ENCODE peak calls at places on chromosomes 13 and 19, in four cellular contexts. P is adrenal gland, J is breast epithelium, Y is IMR-90. V is an unnamed sample.

GRCh38 chr13:95607363-95607762 is 37.1 kb downstream of the DZIP1 start:
- DNase-seq in P (no peak), J (no peak), Y (peak; percentile 64), V (no peak)

GRCh38 chr19:33290082-33290815 is 12.1 kb downstream of the CEBPA start:
- DNase-seq in P (no peak), J (no peak), Y (no peak), V (no peak)

GRCh38 chr19:14505488-14506239 is 9.7 kb upstream of the GIPC1 start:
- DNase-seq in P (peak; percentile 55), J (peak; percentile 73), Y (peak; percentile 76), V (peak; percentile 90)

GRCh38 chr13:112240076-112240475 is 136.1 kb upstream of the SPACA7 start:
- DNase-seq in P (no peak), J (no peak), Y (no peak), V (no peak)

GRCh38 chr13:40483601-40484000 is 182.8 kb downstream of the FOXO1 start:
- DNase-seq in P (no peak), J (no peak), Y (no peak), V (no peak)

GRCh38 chr13:32863596-32863995 is 152.6 kb upstream of the KL start:
- DNase-seq in P (no peak), J (no peak), Y (no peak), V (no peak)

GRCh38 chr13:32838985-32839384 is 177.2 kb upstream of the KL start:
- DNase-seq in P (no peak), J (peak; percentile 18), Y (peak; percentile 59), V (no peak)

GRCh38 chr13:67117010-67117550 is 113.1 kb downstream of the PCDH9 start:
- DNase-seq in P (no peak), J (no peak), Y (no peak), V (no peak)

GRCh38 chr19:33823341-33823740 is 26.7 kb downstream of the KCTD15 start:
- DNase-seq in P (no peak), J (no peak), Y (no peak), V (peak; percentile 31)

GRCh38 chr13:60379837-60380236 is 17.2 kb upstream of the TDRD3 start:
- DNase-seq in P (no peak), J (no peak), Y (no peak), V (no peak)

GRCh38 chr19:55641376-55642152 is 762 bp downstream of the ZNF580 start:
- DNase-seq in P (peak; percentile 36), J (no peak), Y (peak; percentile 18), V (no peak)

GRCh38 chr13:19845758-19846157 is 17.7 kb downstream of the ZMYM5 start:
- DNase-seq in P (peak; percentile 65), J (no peak), Y (peak; percentile 99), V (no peak)

GRCh38 chr19:45136507-45137178 is 24.1 kb downstream of the NKPD1 start:
- DNase-seq in P (no peak), J (no peak), Y (no peak), V (no peak)

GRCh38 chr19:58044886-58045285 is 11.1 kb downstream of the ZSCAN1 start:
- DNase-seq in P (no peak), J (no peak), Y (no peak), V (no peak)

GRCh38 chr13:23681253-23681652 is 111.0 kb downstream of the TNFRSF19 start:
- DNase-seq in P (no peak), J (no peak), Y (peak; percentile 91), V (no peak)

GRCh38 chr19:4052993-4053422 is 13.7 kb downstream of the ZBTB7A start:
- DNase-seq in P (no peak), J (no peak), Y (no peak), V (no peak)

GRCh38 chr13:33721719-33722118 is 96.2 kb upstream of the RFC3 start:
- DNase-seq in P (no peak), J (no peak), Y (peak; percentile 62), V (no peak)

GRCh38 chr13:90008707-90009149 is 1338.8 kb upstream of the MIR17HG start:
- DNase-seq in P (no peak), J (no peak), Y (no peak), V (no peak)

GRCh38 chr19:279656-280055 is 11.5 kb downstream of the PLPP2 start:
- DNase-seq in P (no peak), J (no peak), Y (no peak), V (peak; percentile 80)

GRCh38 chr19:44164673-44165512 is at the start of gene ZNF226:
- DNase-seq in P (peak; percentile 97), J (peak; percentile 94), Y (peak; percentile 99), V (peak; percentile 96)

GRCh38 chr19:16066611-16067104 is 9.6 kb upstream of the TPM4 start:
- DNase-seq in P (peak; percentile 50), J (no peak), Y (peak; percentile 76), V (no peak)

GRCh38 chr19:39124136-39124764 is 1.3 kb upstream of the PAK4 start:
- DNase-seq in P (no peak), J (no peak), Y (no peak), V (no peak)

GRCh38 chr19:18068395-18068794 is 18.3 kb downstream of the IL12RB1 start:
- DNase-seq in P (no peak), J (no peak), Y (no peak), V (no peak)

GRCh38 chr19:4640247-4641000 is 1.1 kb downstream of the TNFAIP8L1 start:
- DNase-seq in P (no peak), J (no peak), Y (no peak), V (no peak)

GRCh38 chr13:50153888-50154287 is 138.6 kb downstream of the KCNRG start:
- DNase-seq in P (no peak), J (no peak), Y (no peak), V (no peak)

GRCh38 chr19:3409346-3410064 is 43.1 kb downstream of the NFIC start:
- DNase-seq in P (peak; percentile 90), J (peak; percentile 85), Y (no peak), V (peak; percentile 71)

GRCh38 chr13:39530996-39531395 is 72.0 kb downstream of the LHFPL6 start:
- DNase-seq in P (no peak), J (no peak), Y (peak; percentile 14), V (no peak)

GRCh38 chr19:13689050-13689449 is 75.3 kb upstream of the MRI1 start:
- DNase-seq in P (peak; percentile 1), J (no peak), Y (peak; percentile 15), V (no peak)

GRCh38 chr19:45790942-45791341 is 1.7 kb downstream of the DMWD start:
- DNase-seq in P (no peak), J (no peak), Y (no peak), V (no peak)

GRCh38 chr19:55340144-55340783 is 588 bp downstream of the KMT5C start:
- DNase-seq in P (peak; percentile 34), J (peak; percentile 30), Y (no peak), V (no peak)

GRCh38 chr19:23255700-23256099 is 5.5 kb upstream of the ZNF724 start:
- DNase-seq in P (no peak), J (no peak), Y (no peak), V (no peak)

GRCh38 chr19:23254141-23254910 is 4.1 kb upstream of the ZNF724 start:
- DNase-seq in P (no peak), J (no peak), Y (no peak), V (no peak)

DNA sequence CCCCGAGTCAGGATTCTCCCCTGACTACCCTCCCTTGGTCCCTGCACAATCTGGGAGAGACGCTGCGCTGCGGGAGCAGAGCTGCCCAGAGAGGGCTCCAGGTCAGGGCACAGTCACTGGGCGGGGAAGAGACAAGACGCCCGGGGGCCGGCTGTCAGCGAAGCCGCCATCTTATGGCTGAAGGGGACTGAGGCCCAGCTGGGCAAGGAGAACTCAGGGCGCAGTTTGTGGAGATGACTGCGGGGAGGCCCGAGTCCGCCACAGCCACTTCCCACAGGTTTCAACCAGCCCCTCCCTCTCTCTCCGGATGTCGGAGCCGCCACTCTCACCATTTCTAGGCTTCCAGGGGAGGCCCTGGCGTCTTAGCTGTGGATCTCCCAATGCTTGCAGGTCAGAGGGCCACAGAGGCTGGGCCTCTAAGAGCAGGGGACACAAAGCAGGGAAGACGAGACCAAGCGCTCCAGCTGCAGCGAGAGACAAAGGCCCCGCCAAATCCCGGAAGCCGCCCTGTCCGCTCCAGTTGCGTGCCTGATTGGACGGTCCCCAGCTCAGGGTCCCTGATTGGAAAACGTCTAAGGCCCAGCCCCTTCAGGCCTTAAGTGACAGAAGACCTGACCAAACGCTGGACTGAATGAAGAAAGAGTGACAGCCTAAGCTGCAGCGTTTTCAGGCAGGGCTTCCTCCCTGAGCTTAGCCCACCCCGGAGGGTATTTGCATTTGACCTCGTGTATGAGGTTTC is at the start of gene ZNF724:
- DNase-seq in P (peak; percentile 97), J (peak; percentile 91), Y (peak; percentile 97), V (peak; percentile 95)
- TF ChIP-seq POLR2A in P (peak; percentile 67), J (no peak), Y (no peak), V (no peak)

GRCh38 chr19:6272913-6273600 is 6.7 kb downstream of the MLLT1 start:
- DNase-seq in P (no peak), J (no peak), Y (no peak), V (no peak)
- H3K4me3 ChIP-seq in P (no peak overlapping the region), J (peak overlapping the region; percentile 48), Y (no peak overlapping the region), V (no peak overlapping the region)

GRCh38 chr13:31044658-31045620 is 112.5 kb downstream of the TEX26 start:
- DNase-seq in P (no peak), J (no peak), Y (no peak), V (peak; percentile 20)
- TF ChIP-seq CTCF in P (peak; percentile 2), J (no peak), Y (no peak), V (no peak)

GRCh38 chr19:10928563-10929401 is at the start of the genes TIMM29 and YIPF2:
- DNase-seq in P (peak; percentile 98), J (peak; percentile 98), Y (peak; percentile 98), V (peak; percentile 97)
- TF ChIP-seq POLR2A in P (peak; percentile 91), J (peak; percentile 27), Y (peak; percentile 72), V (no peak)

GRCh38 chr19:41564515-41565383 is 11.2 kb upstream of the CEACAM21 start:
- DNase-seq in P (peak; percentile 16), J (no peak), Y (no peak), V (no peak)
- H3K4me3 ChIP-seq in P (no peak overlapping the region), J (peak overlapping the region; percentile 42), Y (no peak overlapping the region), V (no peak overlapping the region)

GRCh38 chr19:36973021-36973843 is 57.1 kb downstream of the ZNF568 start:
- DNase-seq in P (peak; percentile 90), J (peak; percentile 72), Y (peak; percentile 50), V (peak; percentile 94)
- TF ChIP-seq CTCF in P (peak; percentile 98), J (peak; percentile 96), Y (peak; percentile 54), V (no peak)

DNA sequence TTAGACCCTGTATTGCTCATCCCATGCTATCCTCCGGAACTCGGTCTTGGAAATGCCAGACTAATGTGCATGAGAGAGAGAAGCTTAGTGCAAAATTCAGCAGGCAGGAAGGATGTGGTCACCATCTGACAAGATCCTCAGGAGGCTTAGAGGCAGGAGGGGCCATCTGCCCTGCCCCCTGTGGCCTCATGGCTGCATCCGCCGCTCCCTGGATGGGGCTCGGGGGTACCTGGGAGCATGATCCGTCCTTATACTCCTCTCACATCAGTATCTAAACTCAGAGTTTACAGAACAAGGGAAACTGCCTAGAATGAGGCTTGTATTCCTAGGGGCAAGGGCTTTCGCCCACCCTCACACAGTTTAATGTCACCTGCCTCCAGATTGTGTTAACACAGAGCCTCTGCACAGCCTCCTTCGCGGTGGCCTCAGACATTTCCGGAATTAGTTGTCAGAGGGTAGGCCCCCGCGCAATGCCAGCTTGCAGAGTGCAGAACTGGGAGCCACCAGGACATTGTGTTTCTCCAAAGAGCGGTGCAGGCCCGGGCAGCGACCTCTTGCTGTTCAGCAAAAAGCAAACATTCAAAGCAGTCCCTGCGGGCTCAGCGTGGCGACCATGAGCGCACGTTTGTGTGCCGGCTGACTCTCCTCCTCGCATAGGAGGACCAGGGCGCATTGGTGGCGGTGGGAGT is 39.2 kb downstream of the GPR12 start:
- DNase-seq in P (no peak), J (no peak), Y (no peak), V (peak; percentile 22)
- TF ChIP-seq POLR2A in P (no peak), J (no peak), Y (no peak), V (no peak)

GRCh38 chr19:10270180-10270615 is 722 bp upstream of the ICAM1 start:
- DNase-seq in P (peak; percentile 81), J (no peak), Y (no peak), V (peak; percentile 95)
- H3K4me3 ChIP-seq in P (no peak overlapping the region), J (peak overlapping the region; percentile 68), Y (no peak overlapping the region), V (peak overlapping the region; percentile 35)